ENCODE peak calls at places on chromosomes 2 and 18, in ten cellular contexts. S, P, L, K, D, F, W, N, O and I are unnamed samples.

GRCh38 chr2:57527685-57528084 is 518.9 kb upstream of the VRK2 start:
- DNase-seq in D (no peak), K (no peak), P (no peak), L (no peak), F (no peak), S (no peak), N (no peak), O (no peak), W (no peak), I (no peak)

GRCh38 chr2:98460573-98461560 is 16.2 kb downstream of the INPP4A start:
- DNase-seq in F (no peak), W (no peak), L (no peak), N (no peak), D (peak), K (no peak), O (no peak), S (no peak), P (peak), I (no peak)

GRCh38 chr18:48866028-48866733 is 84.6 kb downstream of the SMAD7 start:
- DNase-seq in D (no peak), L (no peak), S (no peak), K (no peak), P (no peak), F (no peak), W (no peak), O (no peak), N (no peak), I (no peak)

GRCh38 chr2:239399404-239399999 is 1.3 kb downstream of the HDAC4 start:
- DNase-seq in N (peak), P (peak), K (no peak), O (no peak), S (peak), D (peak), L (no peak), F (peak), W (no peak), I (peak)

GRCh38 chr2:61162721-61163120 is 733 bp downstream of the C2orf74 start:
- DNase-seq in L (no peak), O (no peak), W (no peak), F (no peak), N (no peak), K (no peak), P (no peak), S (no peak), D (no peak), I (no peak)

GRCh38 chr2:236998250-236998649 is 87.4 kb upstream of the COPS8 start:
- DNase-seq in D (no peak), K (no peak), P (no peak), W (no peak), S (peak), N (no peak), L (no peak), F (no peak), O (no peak), I (no peak)

GRCh38 chr2:169845016-169845415 is 17.8 kb downstream of the UBR3 start:
- DNase-seq in N (no peak), K (no peak), F (no peak), P (no peak), W (no peak), L (no peak), D (no peak), O (no peak), S (no peak), I (no peak)

GRCh38 chr2:42979870-42980763 is 187.7 kb upstream of the HAAO start:
- DNase-seq in P (no peak), D (peak), F (no peak), S (no peak), O (no peak), W (no peak), N (no peak), K (no peak), L (no peak), I (no peak)

GRCh38 chr2:42765686-42766085 is 1.8 kb upstream of the OXER1 start:
- DNase-seq in P (no peak), D (peak), S (no peak), L (no peak), W (no peak), O (no peak), N (no peak), F (no peak), K (no peak), I (no peak)

GRCh38 chr2:41040782-41041181 is 588.9 kb upstream of the SLC8A1 start:
- DNase-seq in S (no peak), N (no peak), L (no peak), W (no peak), D (no peak), P (no peak), K (no peak), O (no peak), F (no peak), I (no peak)

GRCh38 chr18:36905560-36905959 is 76.6 kb downstream of the KIAA1328 start:
- DNase-seq in W (no peak), O (no peak), N (no peak), L (no peak), F (no peak), P (no peak), S (no peak), K (no peak), D (no peak), I (no peak)

GRCh38 chr2:31176742-31177141 is 38.5 kb upstream of the GALNT14 start:
- DNase-seq in P (no peak), D (no peak), K (no peak), O (no peak), W (no peak), L (no peak), S (no peak), N (no peak), F (no peak), I (no peak)

GRCh38 chr2:55364189-55365055 is 55.2 kb downstream of the CCDC88A start:
- DNase-seq in D (no peak), K (no peak), P (no peak), N (peak), S (peak), W (no peak), L (no peak), O (peak), F (no peak), I (peak)

GRCh38 chr2:157684940-157685466 is 56.3 kb upstream of the ACVR1C start:
- DNase-seq in P (no peak), D (no peak), K (no peak), O (no peak), F (no peak), L (no peak), N (no peak), S (no peak), W (no peak), I (no peak)

GRCh38 chr2:22748909-22749308 is 636.1 kb upstream of the KLHL29 start:
- DNase-seq in K (no peak), N (no peak), D (no peak), F (no peak), W (no peak), L (no peak), S (no peak), O (no peak), P (no peak), I (no peak)

GRCh38 chr2:227890495-227891079 is 19.2 kb downstream of the DAW1 start:
- DNase-seq in N (no peak), W (peak), F (no peak), K (no peak), P (peak), L (no peak), S (peak), D (no peak), O (no peak), I (no peak)

GRCh38 chr18:56433919-56434318 is 204.5 kb downstream of the TXNL1 start:
- DNase-seq in P (no peak), O (no peak), F (no peak), D (no peak), L (no peak), W (no peak), N (no peak), S (no peak), K (no peak), I (no peak)

GRCh38 chr2:178478102-178478441 is 328 bp downstream of the FKBP7 start:
- DNase-seq in N (no peak), O (no peak), D (no peak), K (no peak), S (no peak), P (peak), F (no peak), L (no peak), W (no peak), I (no peak)

GRCh38 chr2:46372475-46372874 is 75.3 kb downstream of the EPAS1 start:
- DNase-seq in W (no peak), K (no peak), D (no peak), L (no peak), P (no peak), O (no peak), S (no peak), N (no peak), F (no peak), I (no peak)

GRCh38 chr2:152925540-152926448 is 207.4 kb downstream of the ARL6IP6 start:
- DNase-seq in P (peak), N (peak), S (peak), K (peak), W (peak), F (peak), L (peak), O (peak), D (peak), I (peak)

GRCh38 chr18:8359076-8359475 is 250.2 kb upstream of the RAB12 start:
- DNase-seq in L (no peak), W (no peak), O (no peak), P (no peak), D (no peak), K (no peak), N (no peak), S (no peak), F (no peak), I (no peak)

GRCh38 chr18:8513249-8513648 is 96.0 kb upstream of the RAB12 start:
- DNase-seq in N (no peak), P (no peak), L (no peak), S (no peak), W (no peak), D (no peak), O (no peak), F (no peak), K (no peak), I (no peak)

GRCh38 chr2:85435220-85435958 is 16.9 kb downstream of the SH2D6 start:
- DNase-seq in F (no peak), L (no peak), D (no peak), P (no peak), S (no peak), K (no peak), O (no peak), W (no peak), N (no peak), I (no peak)

GRCh38 chr2:71220743-71221142 is 6.2 kb downstream of the PAIP2B start:
- DNase-seq in F (no peak), O (no peak), K (no peak), D (no peak), N (no peak), L (no peak), W (no peak), S (no peak), P (no peak), I (no peak)

GRCh38 chr18:48455555-48456478 is 46.6 kb upstream of the ZBTB7C start:
- DNase-seq in O (no peak), F (no peak), N (no peak), S (no peak), W (peak), P (peak), D (no peak), L (no peak), K (no peak), I (peak)

GRCh38 chr18:39909706-39910105 is 2045.3 kb upstream of the PIK3C3 start:
- DNase-seq in K (no peak), N (no peak), P (no peak), F (no peak), L (no peak), S (no peak), O (no peak), D (no peak), W (no peak), I (no peak)

GRCh38 chr18:62131305-62131909 is 55.4 kb downstream of the PIGN start:
- DNase-seq in W (peak), F (peak), O (no peak), P (peak), S (peak), D (peak), N (peak), K (peak), L (no peak), I (peak)

GRCh38 chr2:170155022-170155722 is 22.8 kb upstream of the MYO3B start:
- DNase-seq in S (peak), O (no peak), L (no peak), P (no peak), D (no peak), N (no peak), K (no peak), F (no peak), W (no peak), I (peak)

GRCh38 chr2:112938904-112939303 is 27.9 kb downstream of the IL37 start:
- DNase-seq in W (peak), N (no peak), P (peak), D (no peak), F (no peak), O (no peak), S (no peak), L (no peak), K (no peak), I (peak)

GRCh38 chr2:193270816-193271215 is 1076.1 kb upstream of the TMEFF2 start:
- DNase-seq in K (no peak), N (no peak), W (no peak), L (no peak), P (no peak), D (no peak), O (no peak), S (no peak), F (no peak), I (no peak)

GRCh38 chr2:54947596-54948519 is 102.4 kb downstream of the RTN4 start:
- DNase-seq in K (no peak), O (no peak), D (no peak), L (no peak), W (no peak), F (no peak), P (no peak), N (no peak), S (no peak), I (no peak)

GRCh38 chr2:20141056-20141762 is 83.7 kb downstream of the SDC1 start:
- DNase-seq in L (no peak), F (peak), N (peak), K (no peak), W (peak), O (peak), D (peak), S (peak), P (no peak), I (peak)

GRCh38 chr2:156892449-156893335 is 364.8 kb upstream of the GALNT5 start:
- DNase-seq in O (no peak), K (no peak), L (no peak), D (peak), F (no peak), W (peak), N (no peak), S (peak), P (peak), I (no peak)

GRCh38 chr2:190717764-190718651 is 69.1 kb downstream of the NAB1 start:
- DNase-seq in F (no peak), S (no peak), P (no peak), D (no peak), W (no peak), O (no peak), N (no peak), L (no peak), K (no peak), I (no peak)

GRCh38 chr2:233643128-233643527 is 6.9 kb downstream of the UGT1A10 start:
- DNase-seq in O (no peak), K (no peak), F (peak), W (peak), N (no peak), P (peak), L (peak), S (peak), D (peak), I (no peak)

GRCh38 chr2:173964565-173965371 is 405 bp downstream of the SP3 start:
- DNase-seq in O (peak), K (peak), S (peak), F (peak), D (peak), P (peak), L (peak), W (no peak), N (peak), I (peak)
- TF ChIP-seq POLR2A in O (no peak), K (peak), S (peak), F (peak), D (peak), P (peak), L (peak), W (peak), N (no peak), I (peak)

GRCh38 chr2:215620528-215620927 is 184.7 kb upstream of the FN1 start:
- DNase-seq in F (no peak), W (no peak), N (no peak), K (no peak), S (no peak), O (no peak), P (peak), D (no peak), L (no peak), I (no peak)

GRCh38 chr2:215618145-215618544 is 182.3 kb upstream of the FN1 start:
- DNase-seq in W (no peak), D (no peak), N (no peak), S (no peak), L (no peak), K (no peak), O (no peak), P (no peak), F (no peak), I (no peak)

GRCh38 chr2:215617060-215617824 is 181.4 kb upstream of the FN1 start:
- DNase-seq in O (no peak), W (no peak), F (no peak), K (no peak), L (no peak), S (peak), D (no peak), P (no peak), N (no peak), I (no peak)

GRCh38 chr2:215619989-215620388 is 184.1 kb upstream of the FN1 start:
- DNase-seq in S (peak), P (peak), N (no peak), W (peak), F (peak), K (no peak), O (peak), L (no peak), D (peak), I (no peak)

DNA sequence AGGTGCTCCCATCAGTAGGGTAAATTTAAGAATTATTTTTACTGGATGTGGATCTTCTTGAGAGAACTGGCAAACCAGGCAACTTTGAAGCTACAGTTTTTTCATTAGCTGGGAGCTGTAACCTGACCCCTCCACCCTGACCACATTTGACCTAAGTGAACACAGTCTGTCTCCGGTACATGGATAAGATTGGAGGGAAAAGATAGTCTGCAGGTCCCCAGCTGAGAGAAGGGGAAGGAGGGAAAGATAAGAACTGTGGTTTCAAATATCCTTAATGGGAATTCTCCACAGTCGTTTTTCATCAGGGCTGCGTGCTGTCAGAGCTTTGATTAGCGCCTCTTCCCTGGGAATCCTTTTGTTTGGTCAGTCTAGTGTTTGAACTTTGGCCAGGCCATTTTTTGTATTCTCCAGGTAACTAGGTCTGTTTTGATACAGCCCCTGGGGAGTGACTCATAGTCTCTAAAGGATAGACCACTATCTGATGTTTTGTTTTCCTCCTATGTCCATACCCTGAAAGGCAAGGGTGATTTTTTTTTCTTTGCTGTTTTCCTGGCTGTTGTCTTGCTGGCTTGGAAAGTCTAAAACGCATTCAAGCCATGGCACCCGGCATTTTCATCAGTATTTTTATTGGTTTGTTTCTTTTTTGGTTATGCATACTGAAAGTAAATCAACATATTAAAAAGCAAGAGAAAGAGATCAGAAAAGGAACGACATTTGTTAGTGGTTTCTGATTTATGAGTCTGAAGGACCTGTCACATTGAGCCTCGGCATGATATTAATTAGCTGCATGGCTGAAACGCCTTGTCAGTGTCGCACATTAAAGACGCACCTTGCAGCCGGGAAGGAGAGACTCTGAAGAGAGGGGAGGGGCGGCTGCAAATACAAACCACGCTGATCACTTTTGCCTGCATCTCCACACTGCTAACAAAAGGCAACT is 183.4 kb upstream of the FN1 start:
- DNase-seq in D (no peak), L (no peak), K (no peak), N (no peak), O (no peak), F (no peak), S (peak), W (peak), P (peak), I (no peak)
- TF ChIP-seq POLR2A in D (no peak), L (no peak), K (no peak), N (no peak), O (no peak), F (no peak), S (no peak), W (no peak), P (no peak), I (no peak)

GRCh38 chr2:216884347-216884746 is 24.5 kb upstream of the TNP1 start:
- DNase-seq in D (no peak), P (no peak), F (no peak), L (no peak), S (no peak), W (no peak), K (no peak), N (no peak), O (no peak), I (no peak)
- TF ChIP-seq POLR2A in D (no peak), P (no peak), F (no peak), L (no peak), S (no peak), W (no peak), K (no peak), N (no peak), O (no peak), I (no peak)

GRCh38 chr2:207491086-207491485 is 38.7 kb upstream of the CREB1 start:
- DNase-seq in O (no peak), N (no peak), D (no peak), F (no peak), L (no peak), K (no peak), W (no peak), P (no peak), S (no peak), I (no peak)

GRCh38 chr2:207492461-207492860 is 37.3 kb upstream of the CREB1 start:
- DNase-seq in O (no peak), F (no peak), D (no peak), L (no peak), W (no peak), P (peak), N (no peak), S (no peak), K (no peak), I (no peak)

GRCh38 chr2:207489251-207489650 is 40.5 kb upstream of the CREB1 start:
- DNase-seq in W (no peak), D (no peak), K (no peak), S (no peak), N (no peak), F (no peak), P (no peak), L (no peak), O (no peak), I (no peak)

GRCh38 chr2:207490441-207490840 is 39.3 kb upstream of the CREB1 start:
- DNase-seq in F (no peak), O (no peak), S (no peak), K (no peak), D (no peak), P (no peak), L (no peak), N (no peak), W (no peak), I (no peak)

DNA sequence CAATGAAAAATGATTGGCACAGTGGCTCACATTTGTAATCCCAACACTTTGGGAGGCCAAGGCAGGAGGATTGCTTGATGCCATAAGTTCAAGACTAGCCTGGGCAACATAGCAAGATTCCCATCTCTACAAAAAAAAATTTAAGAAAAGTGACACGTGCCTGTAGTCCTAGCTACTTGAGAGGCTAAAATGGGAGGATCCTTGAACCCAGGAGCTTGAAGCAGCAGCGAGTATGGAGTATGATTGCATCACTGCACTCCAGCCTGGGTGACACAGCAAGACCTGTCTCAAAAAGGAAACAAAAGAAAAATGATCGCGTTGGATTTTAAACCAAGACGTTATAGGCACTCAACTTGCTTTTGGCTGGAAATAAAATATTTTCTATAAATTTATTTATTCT is 37.8 kb upstream of the CREB1 start:
- DNase-seq in L (no peak), D (no peak), F (no peak), O (no peak), N (no peak), S (no peak), K (no peak), W (no peak), P (peak), I (no peak)
- TF ChIP-seq POLR2A in L (no peak), D (no peak), F (no peak), O (no peak), N (no peak), S (no peak), K (no peak), W (no peak), P (no peak), I (no peak)